ENCODE peak calls at places on chromosomes 16 and 17, in four cellular contexts. N, W, Q and X are unnamed samples.

GRCh38 chr16:88570691-88571092 is 489 bp downstream of the ZC3H18 start:
- DNase-seq in N (no peak), Q (no peak), W (peak; percentile 18), X (no peak)

GRCh38 chr17:8923762-8924161 is 41.7 kb downstream of the PIK3R5 start:
- DNase-seq in Q (no peak), W (no peak), N (no peak), X (no peak)

GRCh38 chr17:43416998-43417891 is 18.5 kb downstream of the ARL4D start:
- DNase-seq in W (peak; percentile 51), N (peak; percentile 70), Q (peak; percentile 74), X (peak; percentile 89)

GRCh38 chr16:54446639-54447038 is 160.1 kb upstream of the IRX3 start:
- DNase-seq in N (peak; percentile 84), Q (peak; percentile 85), W (peak; percentile 94), X (peak; percentile 73)

GRCh38 chr16:48215738-48216137 is 28.4 kb upstream of the LONP2 start:
- DNase-seq in Q (no peak), N (no peak), W (no peak), X (no peak)

GRCh38 chr16:23015580-23015979 is 133.7 kb downstream of the USP31 start:
- DNase-seq in N (no peak), Q (no peak), W (no peak), X (no peak)

GRCh38 chr16:80583466-80583865 is 42.7 kb downstream of the DYNLRB2 start:
- DNase-seq in Q (peak; percentile 39), N (peak; percentile 42), W (peak; percentile 76), X (peak; percentile 83)

GRCh38 chr17:72590382-72590781 is 469.6 kb downstream of the SOX9 start:
- DNase-seq in Q (no peak), N (peak; percentile 72), W (peak; percentile 83), X (peak; percentile 71)

GRCh38 chr17:76548378-76549214 is 8.8 kb downstream of the PRCD start:
- DNase-seq in Q (no peak), W (no peak), N (no peak), X (no peak)

GRCh38 chr16:88878967-88879787 is 12.7 kb upstream of the PABPN1L start:
- DNase-seq in N (no peak), W (no peak), Q (peak; percentile 39), X (no peak)

GRCh38 chr16:15835136-15835878 is 21.5 kb downstream of the MYH11 start:
- DNase-seq in Q (no peak), N (no peak), W (no peak), X (no peak)

GRCh38 chr17:64196626-64197025 is 66.4 kb downstream of the TEX2 start:
- DNase-seq in Q (no peak), N (peak; percentile 93), W (peak; percentile 89), X (peak; percentile 68)

GRCh38 chr17:59154721-59155438 is at the start of gene SKA2:
- DNase-seq in N (no peak), Q (peak; percentile 97), W (no peak), X (no peak)

GRCh38 chr17:60390881-60391418 is 983 bp downstream of the USP32 start:
- DNase-seq in W (peak; percentile 41), N (peak; percentile 53), Q (peak; percentile 31), X (no peak)

GRCh38 chr17:66044083-66044482 is 147.8 kb downstream of the CEP112 start:
- DNase-seq in N (no peak), W (no peak), Q (no peak), X (no peak)

GRCh38 chr17:21285164-21286065 is 904 bp downstream of the MAP2K3 start:
- DNase-seq in N (peak; percentile 79), W (peak; percentile 72), Q (no peak), X (peak; percentile 74)

GRCh38 chr17:66386789-66387351 is 84.5 kb downstream of the PRKCA start:
- DNase-seq in N (peak; percentile 72), Q (no peak), W (no peak), X (no peak)

GRCh38 chr17:37828313-37829124 is 83.7 kb upstream of the HNF1B start:
- DNase-seq in W (peak; percentile 36), N (peak; percentile 13), Q (no peak), X (peak; percentile 22)

GRCh38 chr16:84532299-84532724 is 27.9 kb upstream of the MEAK7 start:
- DNase-seq in Q (peak; percentile 64), W (peak; percentile 87), N (peak; percentile 96), X (peak; percentile 96)

GRCh38 chr16:66580605-66581209 is 1.4 kb downstream of the CMTM2 start:
- DNase-seq in N (peak; percentile 66), W (peak; percentile 65), Q (no peak), X (peak; percentile 72)

GRCh38 chr16:27432600-27432957 is 30.6 kb downstream of the IL21R start:
- DNase-seq in N (peak; percentile 42), Q (peak; percentile 2), W (peak; percentile 58), X (peak; percentile 68)

GRCh38 chr17:55324296-55324978 is 59.7 kb downstream of the HLF start:
- DNase-seq in Q (no peak), N (no peak), W (no peak), X (no peak)

GRCh38 chr17:35568561-35568960 is 7.9 kb upstream of the SLFN14 start:
- DNase-seq in N (peak; percentile 59), Q (no peak), W (peak; percentile 70), X (peak; percentile 48)

GRCh38 chr17:35569405-35569804 is 8.8 kb upstream of the SLFN14 start:
- DNase-seq in Q (no peak), W (no peak), N (no peak), X (no peak)

GRCh38 chr17:35566955-35567354 is 6.3 kb upstream of the SLFN14 start:
- DNase-seq in Q (no peak), W (no peak), N (no peak), X (no peak)
- H3K4me3 ChIP-seq in Q (peak overlapping the region; percentile 55), W (no peak overlapping the region), N (peak overlapping the region; percentile 98), X (peak overlapping the region; percentile 98)

DNA sequence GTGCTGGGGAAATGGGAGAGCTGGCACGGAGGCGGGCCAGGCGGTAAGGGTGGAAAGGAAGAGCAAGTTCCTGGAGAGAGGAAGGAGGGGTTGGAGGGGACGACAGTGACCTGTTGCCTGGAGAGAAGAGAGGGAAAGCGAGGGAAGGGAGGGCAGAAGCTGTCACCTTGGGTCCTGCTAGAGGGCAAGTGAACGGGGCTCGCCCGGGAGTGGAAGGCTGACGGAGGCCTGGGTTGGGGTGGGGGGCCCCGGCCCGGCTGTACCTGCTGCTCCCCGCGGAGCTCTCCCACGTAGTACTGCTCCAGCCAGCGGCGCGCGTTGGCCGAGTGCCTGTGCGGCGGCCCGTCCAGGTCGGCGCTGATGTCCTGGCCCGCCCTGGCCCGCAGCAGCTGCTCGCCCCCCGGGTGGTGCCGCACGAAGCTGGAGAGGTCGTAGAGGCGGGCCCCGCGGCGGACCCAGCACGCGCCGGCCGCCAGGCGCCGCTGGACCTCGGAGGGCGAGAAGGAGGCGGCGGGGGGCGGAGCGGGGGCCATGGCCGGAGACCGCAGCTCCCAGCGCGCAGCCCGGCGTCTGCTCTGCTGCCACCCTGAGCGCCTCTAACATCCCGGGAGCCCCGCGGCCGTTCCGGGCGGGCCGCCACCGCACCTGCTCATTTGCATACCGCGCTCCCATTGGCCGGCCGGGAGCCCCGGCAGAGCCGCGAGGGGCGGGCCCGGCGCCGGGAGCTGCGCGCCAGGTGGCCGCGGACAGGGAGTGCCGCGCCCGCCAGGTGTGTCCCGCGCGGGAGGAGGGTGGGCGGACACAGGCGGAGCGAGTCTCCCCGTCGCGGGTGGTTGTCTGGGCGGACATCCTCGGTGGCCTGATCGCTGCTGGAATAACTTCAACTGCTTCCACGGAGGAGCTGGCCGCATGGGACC is at the start of gene FA2H:
- DNase-seq in N (peak; percentile 23), W (no peak), Q (peak; percentile 59), X (peak; percentile 49)
- TF ChIP-seq CTCF in N (no peak), W (no peak), Q (no peak), X (peak; percentile 7)

GRCh38 chr17:31412511-31412910 is 21.0 kb downstream of the RAB11FIP4 start:
- DNase-seq in Q (no peak), W (no peak), N (no peak), X (no peak)

GRCh38 chr17:31411707-31412285 is 20.3 kb downstream of the RAB11FIP4 start:
- DNase-seq in N (no peak), W (no peak), Q (no peak), X (no peak)

GRCh38 chr17:31405941-31406371 is 14.5 kb downstream of the RAB11FIP4 start:
- DNase-seq in N (no peak), W (no peak), Q (no peak), X (no peak)

GRCh38 chr17:31404028-31404949 is 12.8 kb downstream of the RAB11FIP4 start:
- DNase-seq in N (no peak), W (no peak), Q (no peak), X (no peak)

DNA sequence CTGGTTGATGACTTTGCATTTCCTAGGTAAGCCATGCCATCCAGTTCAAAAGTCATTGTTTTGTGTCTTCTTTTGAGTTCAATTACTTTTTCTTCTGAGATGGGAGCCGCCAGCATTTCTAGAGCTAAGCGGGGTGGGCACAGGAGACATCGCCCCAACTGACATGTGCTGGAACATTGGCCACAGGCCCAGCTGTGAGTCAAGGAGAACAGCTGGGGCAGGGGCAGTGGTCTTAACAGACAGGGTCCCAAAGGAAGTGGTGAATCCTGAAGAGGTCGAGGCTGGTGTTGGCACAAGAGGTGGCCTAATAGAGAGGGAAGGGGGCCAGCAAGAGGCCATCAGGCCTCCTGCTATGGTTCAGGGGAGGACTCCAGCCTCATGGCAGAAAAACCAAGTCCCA is 17.1 kb downstream of the RAB11FIP4 start:
- DNase-seq in W (no peak), N (no peak), Q (no peak), X (no peak)
- H3K4me3 ChIP-seq in W (no peak overlapping the region), N (no peak overlapping the region), Q (no peak overlapping the region), X (no peak overlapping the region)

DNA sequence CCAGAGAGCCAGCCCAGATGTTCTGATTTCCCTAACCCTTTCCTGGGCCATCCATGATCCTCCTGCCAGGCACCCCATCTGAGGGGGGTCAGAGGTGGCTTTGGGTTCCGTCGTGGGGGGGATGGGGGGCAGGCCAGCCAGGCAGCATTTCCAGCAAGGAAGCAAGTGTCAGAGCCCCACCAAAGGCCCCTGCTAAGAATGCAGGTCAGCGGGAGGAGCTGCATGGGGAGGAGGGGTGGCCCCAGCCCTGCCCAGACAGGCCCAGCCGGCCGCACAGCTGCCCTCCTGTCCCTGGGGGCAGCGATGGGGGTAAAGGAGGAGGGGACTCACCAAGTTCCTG is 2.3 kb upstream of the SCRN2 start:
- DNase-seq in W (no peak), Q (no peak), N (no peak), X (no peak)
- TF ChIP-seq CTCF in W (no peak), Q (no peak), N (no peak), X (no peak)